ENCODE peak calls at places on chromosome 20, in four cellular contexts. V, P, I and G are unnamed samples.

GRCh38 chr20:23391707-23392310 is 29.5 kb downstream of the NAPB start:
- DNase-seq in V (no peak), P (no peak), I (no peak), G (no peak)

GRCh38 chr20:48025661-48026060 is 240.4 kb upstream of the SULF2 start:
- DNase-seq in V (no peak), P (no peak), I (no peak), G (no peak)

GRCh38 chr20:62122659-62123449 is 579 bp downstream of the LSM14B start:
- DNase-seq in V (no peak), P (no peak), I (peak), G (no peak)

GRCh38 chr20:50467618-50468373 is 42.4 kb upstream of the PTPN1 start:
- DNase-seq in V (peak), P (peak), I (peak), G (peak)

GRCh38 chr20:23257106-23257761 is 93.4 kb upstream of the NXT1 start:
- DNase-seq in V (no peak), P (no peak), I (no peak), G (no peak)

GRCh38 chr20:61683721-61684120 is 382.0 kb downstream of the TAF4 start:
- DNase-seq in V (no peak), P (no peak), I (no peak), G (no peak)

GRCh38 chr20:54920491-54920890 is 445.1 kb downstream of the DOK5 start:
- DNase-seq in V (no peak), P (no peak), I (no peak), G (no peak)

GRCh38 chr20:50534567-50534966 is 24.4 kb downstream of the PTPN1 start:
- DNase-seq in V (no peak), P (no peak), I (no peak), G (no peak)

GRCh38 chr20:25484911-25485511 is 77.5 kb downstream of the GINS1 start:
- DNase-seq in V (no peak), P (no peak), I (no peak), G (no peak)

GRCh38 chr20:62872184-62872862 is 10.7 kb upstream of the TCFL5 start:
- DNase-seq in V (no peak), P (peak), I (no peak), G (no peak)

GRCh38 chr20:61546641-61547040 is 294.6 kb downstream of the CDH4 start:
- DNase-seq in V (no peak), P (no peak), I (no peak), G (no peak)

GRCh38 chr20:39081255-39081654 is 119.1 kb downstream of the DHX35 start:
- DNase-seq in V (peak), P (peak), I (peak), G (peak)

GRCh38 chr20:15937179-15937578 is 636.1 kb downstream of the KIF16B start:
- DNase-seq in V (no peak), P (no peak), I (no peak), G (no peak)

GRCh38 chr20:1417273-1417672 is 24.4 kb upstream of the FKBP1A start:
- DNase-seq in V (no peak), P (peak), I (no peak), G (no peak)

GRCh38 chr20:23655551-23656211 is 17.9 kb upstream of the CST3 start:
- DNase-seq in V (no peak), P (no peak), I (no peak), G (no peak)

GRCh38 chr20:32559753-32560380 is 25.3 kb downstream of the NOL4L start:
- DNase-seq in V (no peak), P (no peak), I (no peak), G (no peak)

GRCh38 chr20:25042531-25043498 is 15.1 kb downstream of the ACSS1 start:
- DNase-seq in V (no peak), P (no peak), I (no peak), G (no peak)

GRCh38 chr20:46099491-46100287 is 9.9 kb upstream of the NCOA5 start:
- DNase-seq in V (no peak), P (no peak), I (no peak), G (peak)

GRCh38 chr20:32524871-32525501 is 60.1 kb downstream of the NOL4L start:
- DNase-seq in V (no peak), P (no peak), I (no peak), G (no peak)

GRCh38 chr20:33552519-33552918 is 62.6 kb downstream of the CBFA2T2 start:
- DNase-seq in V (no peak), P (no peak), I (no peak), G (no peak)

GRCh38 chr20:47118641-47119040 is 224.0 kb downstream of the EYA2 start:
- DNase-seq in V (no peak), P (no peak), I (no peak), G (no peak)

GRCh38 chr20:62231292-62231691 is 7.0 kb upstream of the OSBPL2 start:
- DNase-seq in V (no peak), P (no peak), I (no peak), G (no peak)

GRCh38 chr20:25223765-25224720 is 23.8 kb upstream of the PYGB start:
- DNase-seq in V (no peak), P (no peak), I (no peak), G (no peak)

GRCh38 chr20:32521780-32522524 is 63.2 kb downstream of the NOL4L start:
- DNase-seq in V (peak), P (peak), I (peak), G (peak)

GRCh38 chr20:2986466-2986865 is 57.0 kb upstream of the GNRH2 start:
- DNase-seq in V (no peak), P (no peak), I (no peak), G (no peak)

GRCh38 chr20:23501926-23502325 is 11.0 kb downstream of the CST8 start:
- DNase-seq in V (no peak), P (no peak), I (no peak), G (no peak)

GRCh38 chr20:54622338-54623280 is 147.2 kb downstream of the DOK5 start:
- DNase-seq in V (no peak), P (no peak), I (no peak), G (no peak)

GRCh38 chr20:47576516-47577033 is 74.9 kb downstream of the NCOA3 start:
- DNase-seq in V (peak), P (peak), I (peak), G (no peak)

GRCh38 chr20:51800769-51801219 is 1.5 kb downstream of the SALL4 start:
- DNase-seq in V (peak), P (no peak), I (no peak), G (peak)

GRCh38 chr20:57218489-57218888 is 48.0 kb downstream of the BMP7 start:
- DNase-seq in V (no peak), P (no peak), I (no peak), G (no peak)

GRCh38 chr20:47067776-47068175 is 173.1 kb downstream of the EYA2 start:
- DNase-seq in V (peak), P (no peak), I (no peak), G (no peak)

GRCh38 chr20:33674294-33675126 is at the start of gene NECAB3:
- DNase-seq in V (peak), P (peak), I (peak), G (peak)

GRCh38 chr20:18225652-18226051 is 62.7 kb upstream of the ZNF133 start:
- DNase-seq in V (no peak), P (no peak), I (no peak), G (no peak)

GRCh38 chr20:18223399-18223798 is 64.9 kb upstream of the ZNF133 start:
- DNase-seq in V (no peak), P (no peak), I (no peak), G (no peak)

DNA sequence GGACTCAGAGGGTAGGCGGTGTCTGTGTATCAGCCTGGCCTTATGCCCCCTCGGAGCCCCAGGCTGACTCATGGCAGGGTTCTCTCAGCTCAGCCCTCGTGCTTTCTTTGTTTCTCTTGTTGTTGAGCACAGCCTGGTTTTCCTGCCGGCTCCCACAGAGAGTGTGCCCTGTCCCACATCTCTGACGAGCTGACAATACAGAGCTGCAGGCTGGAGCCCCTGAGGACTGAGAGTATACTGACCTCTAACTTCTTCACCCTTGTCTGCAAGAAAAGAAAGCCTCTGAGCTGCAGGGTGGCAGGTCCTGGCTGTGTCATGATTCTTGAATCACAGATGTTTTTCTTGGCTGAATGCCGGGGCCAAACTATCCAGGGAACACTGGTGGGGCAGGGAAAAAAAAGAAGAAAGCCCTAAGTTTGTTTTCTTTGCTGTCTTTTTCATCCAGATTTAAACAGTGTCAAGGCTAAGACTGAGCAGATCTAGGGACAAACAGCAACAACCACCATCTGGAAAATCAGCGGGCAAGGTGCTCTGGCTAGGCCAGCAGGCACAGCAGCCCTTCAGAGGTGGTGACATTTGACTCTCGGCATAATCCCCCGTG is 63.3 kb upstream of the ZNF133 start:
- DNase-seq in V (peak), P (peak), I (no peak), G (no peak)
- TF ChIP-seq NR3C1 in V (no peak), P (no peak), I (no peak), G (no peak)

DNA sequence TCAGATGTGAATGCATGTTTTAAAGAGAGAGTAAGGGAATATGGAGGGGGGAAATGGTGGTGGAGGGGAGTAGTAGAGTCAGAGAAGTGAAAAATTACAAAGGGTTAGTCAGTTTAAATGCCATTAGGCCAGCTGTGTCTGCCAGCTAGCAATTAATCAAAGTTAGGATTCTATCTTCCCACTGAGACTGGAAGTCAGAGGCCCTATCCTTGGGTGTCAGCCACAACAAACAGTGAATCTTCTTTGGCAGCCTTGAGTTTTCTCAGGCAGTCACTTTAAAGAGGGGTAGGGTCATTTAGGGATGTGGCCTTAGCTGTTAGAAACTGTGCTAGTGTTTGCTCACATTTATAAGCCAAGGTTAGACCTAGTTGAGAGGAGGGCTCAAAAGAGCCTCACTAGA is 120.5 kb upstream of the BTBD3 start:
- DNase-seq in V (no peak), P (no peak), I (no peak), G (no peak)
- TF ChIP-seq NR3C1 in V (no peak), P (no peak), I (no peak), G (no peak)

GRCh38 chr20:19723834-19724430 is 34.1 kb upstream of the RIN2 start:
- DNase-seq in V (no peak), P (no peak), I (no peak), G (no peak)

GRCh38 chr20:19727251-19727847 is 30.7 kb upstream of the RIN2 start:
- DNase-seq in V (no peak), P (no peak), I (no peak), G (no peak)

GRCh38 chr20:19730716-19731115 is 27.3 kb upstream of the RIN2 start:
- DNase-seq in V (no peak), P (no peak), I (no peak), G (no peak)

GRCh38 chr20:19729672-19730071 is 28.4 kb upstream of the RIN2 start:
- DNase-seq in V (no peak), P (no peak), I (no peak), G (no peak)

GRCh38 chr20:19726126-19726525 is 31.9 kb upstream of the RIN2 start:
- DNase-seq in V (no peak), P (no peak), I (no peak), G (no peak)
- TF ChIP-seq NR3C1 in V (no peak), P (no peak), I (no peak), G (no peak)

DNA sequence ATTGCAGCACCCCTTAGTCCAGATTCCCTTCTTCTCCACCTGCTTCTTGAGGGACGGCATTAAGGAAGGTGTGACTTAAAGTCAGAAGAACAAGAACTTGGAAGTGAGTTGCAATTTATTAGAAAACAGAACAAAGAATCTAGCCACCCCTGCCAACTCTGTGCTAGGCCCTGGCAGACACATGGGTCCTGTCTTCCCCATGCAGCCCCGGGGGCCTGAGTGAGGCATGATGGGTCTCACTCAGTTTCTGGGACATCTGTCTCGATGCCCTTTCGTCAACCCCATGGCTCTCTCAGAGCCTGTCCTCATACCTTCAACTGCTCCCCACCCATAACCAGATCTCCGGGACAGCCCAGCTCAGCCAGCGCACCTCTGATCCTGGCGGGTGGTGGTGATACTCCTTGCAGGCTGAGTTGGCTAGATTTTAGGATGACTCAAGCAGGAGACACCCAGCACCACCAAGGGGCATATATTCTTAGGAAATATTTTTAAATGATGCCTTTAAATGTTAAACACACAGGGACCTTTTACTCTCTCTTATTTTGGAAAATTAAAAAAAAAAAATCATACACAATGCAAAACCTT is 143.2 kb upstream of the RNF24 start:
- DNase-seq in V (no peak), P (no peak), I (no peak), G (no peak)
- TF ChIP-seq NR3C1 in V (no peak), P (no peak), I (no peak), G (no peak)

DNA sequence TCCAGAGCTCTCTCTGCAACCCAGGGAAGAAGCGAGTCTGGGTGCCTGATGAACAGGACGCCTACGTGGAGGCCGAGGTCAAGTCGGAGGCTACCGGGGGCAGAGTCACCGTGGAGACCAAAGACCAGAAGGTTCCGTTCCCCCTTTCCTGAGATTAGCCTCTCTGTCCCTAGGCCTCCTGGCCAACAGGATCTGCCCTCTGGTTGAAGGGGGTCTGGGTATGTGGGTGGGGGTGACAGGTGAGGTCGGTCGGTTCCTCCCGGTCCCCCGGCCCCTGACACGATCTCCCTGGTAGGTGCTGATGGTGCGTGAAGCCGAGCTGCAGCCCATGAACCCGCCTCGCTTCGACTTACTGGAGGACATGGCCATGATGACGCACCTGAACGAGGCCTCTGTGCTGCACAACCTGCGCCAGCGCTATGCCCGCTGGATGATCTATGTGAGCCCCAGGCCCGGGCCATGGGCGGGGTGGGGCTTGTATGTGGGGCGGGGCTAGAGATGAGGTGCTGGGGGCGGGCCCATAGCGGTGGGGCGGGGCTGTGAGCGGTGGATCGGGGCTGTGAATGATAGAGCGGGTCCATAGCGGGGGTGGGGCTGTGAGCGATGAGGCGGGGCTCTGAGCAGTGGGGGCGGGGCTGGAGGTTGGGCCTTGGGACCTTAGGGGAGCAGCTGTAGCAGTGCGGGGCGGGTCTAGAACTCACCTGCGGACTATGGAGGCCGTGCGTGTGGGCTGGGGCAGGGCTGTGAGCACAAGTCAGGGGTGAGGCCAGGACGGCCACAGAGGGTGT is 23.9 kb downstream of the MYH7B start:
- DNase-seq in V (no peak), P (no peak), I (peak), G (peak)
- TF ChIP-seq NR3C1 in V (no peak), P (no peak), I (no peak), G (no peak)

DNA sequence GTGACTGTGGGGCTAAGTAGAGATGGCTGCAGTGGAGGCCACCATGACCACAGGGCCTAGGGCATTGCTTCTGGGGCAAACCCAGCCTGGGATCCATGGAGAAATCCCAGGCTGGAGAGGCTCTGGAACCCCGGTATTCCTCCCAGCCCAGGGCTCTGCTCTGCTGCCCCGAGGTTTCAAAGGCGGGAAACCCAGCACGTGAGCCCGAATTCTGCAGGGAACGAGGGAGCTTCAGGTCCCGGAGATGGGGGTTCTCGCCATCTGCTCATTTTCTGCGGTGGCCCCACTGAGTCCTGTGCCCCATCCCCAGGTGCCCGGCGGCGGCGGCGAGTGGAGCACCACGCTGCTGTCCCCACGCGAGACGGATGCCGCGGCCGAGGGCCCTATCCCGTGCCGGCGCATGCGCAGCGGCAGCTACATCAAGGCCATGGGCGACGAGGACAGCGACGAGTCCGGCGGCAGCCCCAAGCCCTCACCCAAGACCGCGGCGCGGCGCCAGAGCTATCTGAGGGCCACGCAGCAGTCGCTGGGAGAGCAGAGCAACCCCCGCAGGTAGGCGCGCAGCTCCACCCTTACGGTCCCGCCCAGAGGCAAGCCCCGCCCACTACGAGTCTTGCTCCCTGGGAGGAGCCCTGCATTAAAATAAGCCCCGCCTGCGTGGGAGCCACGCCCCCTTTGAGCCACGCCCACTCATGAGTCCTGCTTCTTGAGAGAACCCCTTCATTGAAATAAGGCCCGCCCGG is 105.3 kb upstream of the MYL9 start:
- DNase-seq in V (peak), P (peak), I (peak), G (peak)
- TF ChIP-seq NR3C1 in V (no peak), P (no peak), I (no peak), G (no peak)

GRCh38 chr20:17334866-17335412 is 108.1 kb downstream of the PCSK2 start:
- DNase-seq in V (no peak), P (no peak), I (no peak), G (no peak)
- TF ChIP-seq NR3C1 in V (no peak), P (no peak), I (no peak), G (no peak)

DNA sequence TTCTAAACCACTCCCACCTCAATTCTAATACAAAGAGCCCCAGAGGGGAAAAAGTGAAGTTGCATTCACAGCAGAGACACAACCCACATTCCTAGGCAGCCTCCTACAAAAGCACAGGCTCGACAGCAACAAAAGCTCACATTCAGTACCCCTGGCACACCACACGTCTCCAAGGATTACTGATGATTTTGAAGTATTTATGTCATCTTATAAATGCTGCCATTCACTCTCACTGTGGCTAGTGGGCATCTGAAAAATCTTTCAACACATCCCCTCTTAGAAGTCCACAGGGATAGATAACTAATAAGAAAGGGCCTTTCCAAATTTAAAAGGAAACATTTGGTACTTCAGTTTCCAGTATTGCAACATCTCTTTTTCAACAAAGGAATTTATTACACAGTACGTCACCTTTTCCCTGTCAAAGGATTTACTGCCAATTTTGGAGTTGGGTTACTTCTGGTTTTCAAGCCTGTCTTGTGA is 146.7 kb downstream of the TASP1 start:
- DNase-seq in V (peak), P (no peak), I (no peak), G (peak)
- TF ChIP-seq NR3C1 in V (no peak), P (no peak), I (no peak), G (no peak)

GRCh38 chr20:10754809-10755208 is 81.0 kb upstream of the JAG1 start:
- DNase-seq in V (no peak), P (no peak), I (no peak), G (no peak)

GRCh38 chr20:10762216-10762615 is 88.4 kb upstream of the JAG1 start:
- DNase-seq in V (no peak), P (no peak), I (no peak), G (no peak)

GRCh38 chr20:10761786-10762185 is 88.0 kb upstream of the JAG1 start:
- DNase-seq in V (peak), P (peak), I (no peak), G (no peak)

GRCh38 chr20:10761232-10761631 is 87.4 kb upstream of the JAG1 start:
- DNase-seq in V (no peak), P (peak), I (no peak), G (no peak)

GRCh38 chr20:10758446-10758845 is 84.6 kb upstream of the JAG1 start:
- DNase-seq in V (peak), P (peak), I (no peak), G (no peak)
- TF ChIP-seq NR3C1 in V (no peak), P (no peak), I (no peak), G (no peak)